ENCODE peak calls at places on chromosomes 4 and X, in nine cellular contexts. P is nucleus accumbens, X is HT1080, L is AG08396, D is upper lobe of right lung, Z is ureter, H is AG08395, V is T-helper 17 cell, Y is amygdala. C is an unnamed sample.

GRCh38 chr4:123477804-123478209 is 81.2 kb downstream of the SPRY1 start:
- DNase-seq in P (no peak), X (peak), L (no peak), D (no peak), Z (no peak), H (peak), V (no peak), Y (no peak), C (no peak)

GRCh38 chr4:10113362-10114047 is 3.1 kb downstream of the WDR1 start:
- DNase-seq in P (no peak), X (no peak), L (no peak), D (no peak), Z (no peak), H (no peak), V (no peak), Y (no peak), C (no peak)

GRCh38 chrX:115582871-115583729 is 22.1 kb downstream of the PLS3 start:
- DNase-seq in P (no peak), X (peak), L (no peak), D (peak), Z (no peak), H (no peak), V (no peak), Y (no peak), C (no peak)

GRCh38 chr4:24594887-24595286 is 10.5 kb upstream of the DHX15 start:
- DNase-seq in P (no peak), X (no peak), L (no peak), D (no peak), Z (no peak), H (no peak), V (no peak), Y (no peak), C (no peak)

GRCh38 chr4:41525129-41525528 is 12.8 kb upstream of the LIMCH1 start:
- DNase-seq in P (no peak), X (peak), L (no peak), D (no peak), Z (no peak), H (no peak), V (no peak), Y (no peak), C (no peak)

GRCh38 chrX:80807606-80808159 is 2.0 kb downstream of the BRWD3 start:
- DNase-seq in P (no peak), X (no peak), L (no peak), D (no peak), Z (no peak), H (no peak), V (no peak), Y (no peak), C (no peak)

GRCh38 chr4:12987284-12987683 is 496.9 kb downstream of the RAB28 start:
- DNase-seq in P (no peak), X (no peak), L (no peak), D (no peak), Z (no peak), H (no peak), V (no peak), Y (no peak), C (no peak)

GRCh38 chrX:69616520-69617203 is 749 bp downstream of the EDA start:
- DNase-seq in P (no peak), X (no peak), L (no peak), D (peak), Z (peak), H (no peak), V (no peak), Y (no peak), C (no peak)

GRCh38 chrX:41563881-41564280 is 116.7 kb downstream of the NYX start:
- DNase-seq in P (no peak), X (no peak), L (no peak), D (no peak), Z (no peak), H (no peak), V (no peak), Y (no peak), C (no peak)

C was measured in anterior cingulate cortex.